ENCODE peak calls at places on chromosomes 13 and 19, in nine cellular contexts. One of them, this sample, is unnamed.

GRCh38 chr19:39341122-39341719 is 1.0 kb upstream of the SAMD4B start:
- DNase-seq in neuronal stem cell: no peak
- DNase-seq in effector memory CD4-positive, alpha-beta T cell: no peak
- DNase-seq in tibial nerve: no peak
- DNase-seq in endodermal cell: peak; percentile 80
- DNase-seq in thoracic aorta: no peak
- DNase-seq in psoas muscle: peak; percentile 61
- DNase-seq in CD8-positive, alpha-beta memory T cell: no peak
- DNase-seq in GM23248: peak; percentile 61
- DNase-seq in this sample: no peak

GRCh38 chr13:100349594-100349993 is 239.0 kb downstream of the GGACT start:
- DNase-seq in neuronal stem cell: no peak
- DNase-seq in effector memory CD4-positive, alpha-beta T cell: no peak
- DNase-seq in tibial nerve: no peak
- DNase-seq in endodermal cell: no peak
- DNase-seq in thoracic aorta: no peak
- DNase-seq in psoas muscle: no peak
- DNase-seq in CD8-positive, alpha-beta memory T cell: no peak
- DNase-seq in GM23248: no peak
- DNase-seq in this sample: no peak

GRCh38 chr19:34254552-34255432 is at the start of gene GARRE1:
- DNase-seq in neuronal stem cell: peak; percentile 48
- DNase-seq in effector memory CD4-positive, alpha-beta T cell: peak; percentile 5
- DNase-seq in tibial nerve: no peak
- DNase-seq in endodermal cell: peak; percentile 77
- DNase-seq in thoracic aorta: no peak
- DNase-seq in psoas muscle: peak; percentile 71
- DNase-seq in CD8-positive, alpha-beta memory T cell: peak; percentile 50
- DNase-seq in GM23248: peak; percentile 61
- DNase-seq in this sample: no peak

GRCh38 chr13:113209336-113209879 is at the start of gene CUL4A:
- DNase-seq in neuronal stem cell: peak; percentile 84
- DNase-seq in effector memory CD4-positive, alpha-beta T cell: peak; percentile 55
- DNase-seq in tibial nerve: peak; percentile 66
- DNase-seq in endodermal cell: peak; percentile 92
- DNase-seq in thoracic aorta: no peak
- DNase-seq in psoas muscle: peak; percentile 86
- DNase-seq in CD8-positive, alpha-beta memory T cell: peak; percentile 66
- DNase-seq in GM23248: peak; percentile 95
- DNase-seq in this sample: peak; percentile 40

GRCh38 chr19:10295305-10295846 is 5.6 kb downstream of the ICAM5 start:
- DNase-seq in neuronal stem cell: no peak
- DNase-seq in effector memory CD4-positive, alpha-beta T cell: peak; percentile 51
- DNase-seq in tibial nerve: no peak
- DNase-seq in endodermal cell: peak; percentile 74
- DNase-seq in thoracic aorta: no peak
- DNase-seq in psoas muscle: no peak
- DNase-seq in CD8-positive, alpha-beta memory T cell: peak; percentile 57
- DNase-seq in GM23248: peak; percentile 46
- DNase-seq in this sample: no peak

GRCh38 chr13:112771139-112771876 is 81.5 kb downstream of the ATP11A start:
- DNase-seq in neuronal stem cell: no peak
- DNase-seq in effector memory CD4-positive, alpha-beta T cell: no peak
- DNase-seq in tibial nerve: no peak
- DNase-seq in endodermal cell: no peak
- DNase-seq in thoracic aorta: no peak
- DNase-seq in psoas muscle: no peak
- DNase-seq in CD8-positive, alpha-beta memory T cell: no peak
- DNase-seq in GM23248: no peak
- DNase-seq in this sample: no peak

GRCh38 chr13:24270639-24271131 is 38.7 kb upstream of the C1QTNF9 start:
- DNase-seq in neuronal stem cell: no peak
- DNase-seq in effector memory CD4-positive, alpha-beta T cell: peak; percentile 57
- DNase-seq in tibial nerve: peak; percentile 49
- DNase-seq in endodermal cell: peak; percentile 52
- DNase-seq in thoracic aorta: no peak
- DNase-seq in psoas muscle: peak; percentile 63
- DNase-seq in CD8-positive, alpha-beta memory T cell: peak; percentile 76
- DNase-seq in GM23248: peak; percentile 75
- DNase-seq in this sample: no peak

GRCh38 chr13:114194853-114195252 is 15.8 kb downstream of the CFAP97D2 start:
- DNase-seq in neuronal stem cell: no peak
- DNase-seq in effector memory CD4-positive, alpha-beta T cell: no peak
- DNase-seq in tibial nerve: no peak
- DNase-seq in endodermal cell: peak; percentile 28
- DNase-seq in thoracic aorta: no peak
- DNase-seq in psoas muscle: no peak
- DNase-seq in CD8-positive, alpha-beta memory T cell: no peak
- DNase-seq in GM23248: no peak
- DNase-seq in this sample: no peak

GRCh38 chr19:35017507-35017906 is 12.8 kb upstream of the SCN1B start:
- DNase-seq in neuronal stem cell: no peak
- DNase-seq in effector memory CD4-positive, alpha-beta T cell: no peak
- DNase-seq in tibial nerve: no peak
- DNase-seq in endodermal cell: no peak
- DNase-seq in thoracic aorta: no peak
- DNase-seq in psoas muscle: no peak
- DNase-seq in CD8-positive, alpha-beta memory T cell: no peak
- DNase-seq in GM23248: no peak
- DNase-seq in this sample: no peak

GRCh38 chr13:106277483-106278154 is 257.8 kb downstream of the EFNB2 start:
- DNase-seq in neuronal stem cell: no peak
- DNase-seq in effector memory CD4-positive, alpha-beta T cell: no peak
- DNase-seq in tibial nerve: no peak
- DNase-seq in endodermal cell: peak; percentile 50
- DNase-seq in thoracic aorta: no peak
- DNase-seq in psoas muscle: no peak
- DNase-seq in CD8-positive, alpha-beta memory T cell: no peak
- DNase-seq in GM23248: no peak
- DNase-seq in this sample: no peak

GRCh38 chr13:43776680-43777079 is 10.1 kb downstream of the ENOX1 start:
- DNase-seq in neuronal stem cell: no peak
- DNase-seq in effector memory CD4-positive, alpha-beta T cell: no peak
- DNase-seq in tibial nerve: no peak
- DNase-seq in endodermal cell: no peak
- DNase-seq in thoracic aorta: no peak
- DNase-seq in psoas muscle: no peak
- DNase-seq in CD8-positive, alpha-beta memory T cell: no peak
- DNase-seq in GM23248: no peak
- DNase-seq in this sample: no peak

GRCh38 chr19:16315825-16316505 is 8.7 kb upstream of the KLF2 start:
- DNase-seq in neuronal stem cell: no peak
- DNase-seq in effector memory CD4-positive, alpha-beta T cell: no peak
- DNase-seq in tibial nerve: peak; percentile 76
- DNase-seq in endodermal cell: no peak
- DNase-seq in thoracic aorta: no peak
- DNase-seq in psoas muscle: no peak
- DNase-seq in CD8-positive, alpha-beta memory T cell: no peak
- DNase-seq in GM23248: peak; percentile 98
- DNase-seq in this sample: peak; percentile 35

GRCh38 chr13:40666058-40666904 is at the start of gene FOXO1:
- DNase-seq in neuronal stem cell: peak; percentile 79
- DNase-seq in effector memory CD4-positive, alpha-beta T cell: peak; percentile 83
- DNase-seq in tibial nerve: peak; percentile 72
- DNase-seq in endodermal cell: peak; percentile 93
- DNase-seq in thoracic aorta: peak; percentile 46
- DNase-seq in psoas muscle: peak; percentile 95
- DNase-seq in CD8-positive, alpha-beta memory T cell: peak; percentile 93
- DNase-seq in GM23248: peak; percentile 92
- DNase-seq in this sample: peak; percentile 59

DNA sequence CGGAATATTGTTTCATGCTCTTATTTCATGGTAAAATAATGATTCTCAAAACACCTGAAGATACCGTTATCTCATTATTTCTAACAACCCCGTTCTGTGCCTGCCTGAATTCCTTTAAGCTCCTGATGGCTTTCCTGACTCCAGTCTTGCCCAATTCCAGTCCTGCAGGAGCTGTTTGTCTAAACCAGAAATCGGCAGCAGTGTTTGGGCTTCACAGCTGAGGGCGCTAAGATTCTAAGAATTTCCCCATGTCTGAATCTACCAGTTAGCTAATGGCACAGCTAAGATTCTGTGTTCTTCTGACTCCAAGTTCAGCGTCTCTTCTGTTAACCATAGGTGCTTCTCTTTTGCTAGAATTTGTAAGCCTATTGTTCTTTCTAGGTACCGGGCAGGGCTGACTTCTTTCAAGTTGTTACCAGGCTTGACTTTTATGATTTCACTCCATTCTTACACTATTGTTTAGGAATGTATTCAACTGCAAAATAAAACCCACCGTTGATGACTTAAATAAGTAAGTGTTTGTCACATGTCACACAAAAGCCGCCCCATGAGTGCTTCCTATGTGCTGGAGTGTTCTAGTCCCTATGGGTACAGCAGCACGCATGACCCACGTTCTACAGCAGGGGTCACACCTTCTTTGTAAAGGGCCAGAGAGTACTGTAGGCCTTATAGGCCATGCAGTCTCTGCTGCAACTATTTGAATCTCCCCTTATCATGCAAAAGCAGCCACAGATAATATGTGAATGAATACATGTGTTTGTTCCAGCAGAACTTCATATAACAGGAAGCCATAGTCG is 168.2 kb upstream of the RNF113B start:
- DNase-seq in neuronal stem cell: no peak
- DNase-seq in effector memory CD4-positive, alpha-beta T cell: no peak
- DNase-seq in tibial nerve: no peak
- DNase-seq in endodermal cell: peak; percentile 44
- DNase-seq in thoracic aorta: no peak
- DNase-seq in psoas muscle: no peak
- DNase-seq in CD8-positive, alpha-beta memory T cell: no peak
- DNase-seq in GM23248: no peak
- DNase-seq in this sample: no peak
- H3K27me3 ChIP-seq in neuronal stem cell: no peaks in the 10 kb centered on the region
- H3K27me3 ChIP-seq in effector memory CD4-positive, alpha-beta T cell: no peaks in the 10 kb centered on the region
- H3K27me3 ChIP-seq in tibial nerve: no peaks in the 10 kb centered on the region
- H3K27me3 ChIP-seq in endodermal cell: no peaks in the 10 kb centered on the region
- H3K27me3 ChIP-seq in thoracic aorta: no peaks in the 10 kb centered on the region
- H3K27me3 ChIP-seq in psoas muscle: no peaks in the 10 kb centered on the region
- H3K27me3 ChIP-seq in CD8-positive, alpha-beta memory T cell: no peaks in the 10 kb centered on the region
- H3K27me3 ChIP-seq in GM23248: no peaks in the 10 kb centered on the region
- H3K27me3 ChIP-seq in this sample: no peaks in the 10 kb centered on the region

GRCh38 chr19:47445937-47446402 is 25.7 kb downstream of the SLC8A2 start:
- DNase-seq in neuronal stem cell: no peak
- DNase-seq in effector memory CD4-positive, alpha-beta T cell: peak; percentile 35
- DNase-seq in tibial nerve: no peak
- DNase-seq in endodermal cell: peak; percentile 84
- DNase-seq in thoracic aorta: no peak
- DNase-seq in psoas muscle: peak; percentile 67
- DNase-seq in CD8-positive, alpha-beta memory T cell: peak; percentile 71
- DNase-seq in GM23248: peak; percentile 36
- DNase-seq in this sample: no peak
- H3K27ac ChIP-seq in neuronal stem cell: no peak overlapping the region
- H3K27ac ChIP-seq in effector memory CD4-positive, alpha-beta T cell: no peak overlapping the region
- H3K27ac ChIP-seq in tibial nerve: no peak overlapping the region
- H3K27ac ChIP-seq in endodermal cell: no peak overlapping the region
- H3K27ac ChIP-seq in thoracic aorta: no peak overlapping the region
- H3K27ac ChIP-seq in psoas muscle: no peak overlapping the region
- H3K27ac ChIP-seq in CD8-positive, alpha-beta memory T cell: no peak overlapping the region
- H3K27ac ChIP-seq in GM23248: no peak overlapping the region
- H3K27ac ChIP-seq in this sample: no peak overlapping the region

GRCh38 chr19:44747739-44748425 is 626 bp upstream of the BCL3 start:
- DNase-seq in neuronal stem cell: no peak
- DNase-seq in effector memory CD4-positive, alpha-beta T cell: peak; percentile 18
- DNase-seq in tibial nerve: peak; percentile 52
- DNase-seq in endodermal cell: peak; percentile 80
- DNase-seq in thoracic aorta: no peak
- DNase-seq in psoas muscle: peak; percentile 84
- DNase-seq in CD8-positive, alpha-beta memory T cell: peak; percentile 57
- DNase-seq in GM23248: peak; percentile 77
- DNase-seq in this sample: peak; percentile 80

GRCh38 chr19:44749318-44749717 is 810 bp downstream of the BCL3 start:
- DNase-seq in neuronal stem cell: no peak
- DNase-seq in effector memory CD4-positive, alpha-beta T cell: no peak
- DNase-seq in tibial nerve: no peak
- DNase-seq in endodermal cell: no peak
- DNase-seq in thoracic aorta: no peak
- DNase-seq in psoas muscle: no peak
- DNase-seq in CD8-positive, alpha-beta memory T cell: no peak
- DNase-seq in GM23248: peak; percentile 37
- DNase-seq in this sample: no peak

GRCh38 chr19:44749994-44750393 is 1.5 kb downstream of the BCL3 start:
- DNase-seq in neuronal stem cell: no peak
- DNase-seq in effector memory CD4-positive, alpha-beta T cell: no peak
- DNase-seq in tibial nerve: no peak
- DNase-seq in endodermal cell: no peak
- DNase-seq in thoracic aorta: no peak
- DNase-seq in psoas muscle: no peak
- DNase-seq in CD8-positive, alpha-beta memory T cell: no peak
- DNase-seq in GM23248: no peak
- DNase-seq in this sample: no peak

GRCh38 chr19:44746946-44747738 is 1.4 kb upstream of the BCL3 start:
- DNase-seq in neuronal stem cell: peak; percentile 61
- DNase-seq in effector memory CD4-positive, alpha-beta T cell: peak; percentile 93
- DNase-seq in tibial nerve: peak; percentile 88
- DNase-seq in endodermal cell: peak; percentile 93
- DNase-seq in thoracic aorta: peak; percentile 83
- DNase-seq in psoas muscle: peak; percentile 98
- DNase-seq in CD8-positive, alpha-beta memory T cell: peak; percentile 76
- DNase-seq in GM23248: peak; percentile 98
- DNase-seq in this sample: peak; percentile 93

DNA sequence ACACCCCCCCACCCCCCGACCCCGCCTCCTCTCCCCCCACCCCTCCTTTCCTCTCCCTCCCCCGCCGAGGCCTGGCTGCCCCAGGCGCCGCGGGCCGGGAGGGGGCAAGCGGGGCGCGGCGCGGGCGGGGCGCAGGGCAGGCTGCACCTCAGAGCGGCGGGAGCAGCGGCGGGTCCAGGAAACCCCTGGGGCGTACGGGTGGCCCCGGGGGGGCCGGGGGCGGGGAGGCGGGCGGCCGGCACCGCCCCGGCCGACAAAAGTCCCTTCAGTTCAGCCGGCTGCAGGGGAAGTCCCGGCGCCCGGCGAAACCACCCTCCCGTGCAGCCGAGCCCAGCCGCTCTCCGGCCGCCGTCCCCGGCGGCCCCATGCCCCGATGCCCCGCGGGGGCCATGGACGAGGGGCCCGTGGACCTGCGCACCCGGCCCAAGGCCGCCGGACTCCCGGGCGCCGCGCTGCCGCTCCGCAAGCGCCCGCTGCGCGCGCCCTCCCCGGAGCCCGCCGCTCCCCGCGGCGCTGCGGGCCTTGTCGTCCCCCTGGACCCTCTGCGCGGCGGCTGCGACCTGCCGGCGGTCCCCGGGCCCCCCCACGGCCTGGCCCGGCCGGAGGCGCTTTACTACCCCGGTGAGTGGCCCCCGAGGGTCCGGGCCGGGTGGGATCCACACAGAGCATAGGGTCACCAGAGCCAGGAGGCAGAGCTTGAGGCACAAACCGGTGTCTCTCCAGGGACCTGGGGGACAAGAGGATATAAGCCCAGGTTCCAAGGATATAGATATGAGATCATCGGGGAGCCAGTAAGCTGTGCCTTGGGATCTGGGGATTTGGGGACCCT is at the start of gene BCL3:
- DNase-seq in neuronal stem cell: no peak
- DNase-seq in effector memory CD4-positive, alpha-beta T cell: peak; percentile 80
- DNase-seq in tibial nerve: no peak
- DNase-seq in endodermal cell: peak; percentile 66
- DNase-seq in thoracic aorta: no peak
- DNase-seq in psoas muscle: peak; percentile 85
- DNase-seq in CD8-positive, alpha-beta memory T cell: peak; percentile 61
- DNase-seq in GM23248: peak; percentile 79
- DNase-seq in this sample: no peak
- H3K4me1 ChIP-seq in neuronal stem cell: peaks cover 17% of the 10 kb centered on the region
- H3K4me1 ChIP-seq in effector memory CD4-positive, alpha-beta T cell: peaks cover 46% of the 10 kb centered on the region
- H3K4me1 ChIP-seq in tibial nerve: peaks cover 91% of the 10 kb centered on the region
- H3K4me1 ChIP-seq in endodermal cell: no peaks in the 10 kb centered on the region
- H3K4me1 ChIP-seq in thoracic aorta: peaks cover 44% of the 10 kb centered on the region
- H3K4me1 ChIP-seq in psoas muscle: peaks cover 42% of the 10 kb centered on the region
- H3K4me1 ChIP-seq in CD8-positive, alpha-beta memory T cell: peaks cover 46% of the 10 kb centered on the region
- H3K4me1 ChIP-seq in GM23248: peaks cover 37% of the 10 kb centered on the region
- H3K4me1 ChIP-seq in this sample: peaks cover 22% of the 10 kb centered on the region

GRCh38 chr19:29485293-29485692 is 40.5 kb upstream of the VSTM2B start:
- DNase-seq in neuronal stem cell: no peak
- DNase-seq in effector memory CD4-positive, alpha-beta T cell: no peak
- DNase-seq in tibial nerve: no peak
- DNase-seq in endodermal cell: peak; percentile 38
- DNase-seq in thoracic aorta: no peak
- DNase-seq in psoas muscle: no peak
- DNase-seq in CD8-positive, alpha-beta memory T cell: no peak
- DNase-seq in GM23248: no peak
- DNase-seq in this sample: no peak
- H3K27me3 ChIP-seq in neuronal stem cell: no peaks in the 10 kb centered on the region
- H3K27me3 ChIP-seq in effector memory CD4-positive, alpha-beta T cell: no peaks in the 10 kb centered on the region
- H3K27me3 ChIP-seq in tibial nerve: no peaks in the 10 kb centered on the region
- H3K27me3 ChIP-seq in endodermal cell: no peaks in the 10 kb centered on the region
- H3K27me3 ChIP-seq in thoracic aorta: no peaks in the 10 kb centered on the region
- H3K27me3 ChIP-seq in psoas muscle: no peaks in the 10 kb centered on the region
- H3K27me3 ChIP-seq in CD8-positive, alpha-beta memory T cell: no peaks in the 10 kb centered on the region
- H3K27me3 ChIP-seq in GM23248: peaks cover 8% of the 10 kb centered on the region
- H3K27me3 ChIP-seq in this sample: no peaks in the 10 kb centered on the region

This sample was measured in foreskin keratinocyte.